ENCODE peak calls at places on chromosomes 11 and 22, in nine cellular contexts. One of them, this sample, is unnamed.

GRCh38 chr11:26949846-26950245 is 44.1 kb upstream of the FIBIN start:
- DNase-seq in cardiac fibroblast: peak; percentile 72
- DNase-seq in stimulated activated CD8-positive, alpha-beta memory T cell treated with anti-CD3 and anti-CD28 coated beads, Interleukin-7, amount 100 ng/mL, for 1 hour: no peak
- DNase-seq in iris pigment epithelial cell: peak; percentile 80
- DNase-seq in transverse colon: no peak
- DNase-seq in tibial artery: no peak
- DNase-seq in OCI-LY7: no peak
- DNase-seq in NCI-H2029 treated with DMSO at 0.1 percent for 48 hours: no peak
- DNase-seq in activated effector memory CD4-positive, alpha-beta T cell treated with anti-CD3 and anti-CD28 coated beads, Interleukin-2, amount 50 U/mL, for 16 hours: no peak
- DNase-seq in this sample: peak; percentile 58

GRCh38 chr22:33887173-33887572 is 33.1 kb downstream of the LARGE1 start:
- DNase-seq in cardiac fibroblast: no peak
- DNase-seq in activated effector memory CD4-positive, alpha-beta T cell treated with anti-CD3 and anti-CD28 coated beads, Interleukin-2, amount 50 U/mL, for 16 hours: no peak
- DNase-seq in OCI-LY7: no peak
- DNase-seq in iris pigment epithelial cell: no peak
- DNase-seq in NCI-H2029 treated with DMSO at 0.1 percent for 48 hours: no peak
- DNase-seq in stimulated activated CD8-positive, alpha-beta memory T cell treated with anti-CD3 and anti-CD28 coated beads, Interleukin-7, amount 100 ng/mL, for 1 hour: no peak
- DNase-seq in transverse colon: no peak
- DNase-seq in tibial artery: no peak
- DNase-seq in this sample: no peak

GRCh38 chr11:7703785-7704184 is 2.5 kb downstream of the OVCH2 start:
- DNase-seq in tibial artery: no peak
- DNase-seq in transverse colon: no peak
- DNase-seq in NCI-H2029 treated with DMSO at 0.1 percent for 48 hours: no peak
- DNase-seq in stimulated activated CD8-positive, alpha-beta memory T cell treated with anti-CD3 and anti-CD28 coated beads, Interleukin-7, amount 100 ng/mL, for 1 hour: no peak
- DNase-seq in cardiac fibroblast: no peak
- DNase-seq in iris pigment epithelial cell: no peak
- DNase-seq in OCI-LY7: no peak
- DNase-seq in activated effector memory CD4-positive, alpha-beta T cell treated with anti-CD3 and anti-CD28 coated beads, Interleukin-2, amount 50 U/mL, for 16 hours: no peak
- DNase-seq in this sample: no peak

GRCh38 chr11:837990-838307 is 4.4 kb downstream of the POLR2L start:
- DNase-seq in transverse colon: no peak
- DNase-seq in activated effector memory CD4-positive, alpha-beta T cell treated with anti-CD3 and anti-CD28 coated beads, Interleukin-2, amount 50 U/mL, for 16 hours: no peak
- DNase-seq in OCI-LY7: no peak
- DNase-seq in iris pigment epithelial cell: no peak
- DNase-seq in tibial artery: no peak
- DNase-seq in stimulated activated CD8-positive, alpha-beta memory T cell treated with anti-CD3 and anti-CD28 coated beads, Interleukin-7, amount 100 ng/mL, for 1 hour: no peak
- DNase-seq in cardiac fibroblast: no peak
- DNase-seq in NCI-H2029 treated with DMSO at 0.1 percent for 48 hours: no peak
- DNase-seq in this sample: no peak

GRCh38 chr11:121968638-121969037 is 147.4 kb downstream of the BLID start:
- DNase-seq in NCI-H2029 treated with DMSO at 0.1 percent for 48 hours: no peak
- DNase-seq in stimulated activated CD8-positive, alpha-beta memory T cell treated with anti-CD3 and anti-CD28 coated beads, Interleukin-7, amount 100 ng/mL, for 1 hour: no peak
- DNase-seq in activated effector memory CD4-positive, alpha-beta T cell treated with anti-CD3 and anti-CD28 coated beads, Interleukin-2, amount 50 U/mL, for 16 hours: no peak
- DNase-seq in OCI-LY7: no peak
- DNase-seq in tibial artery: no peak
- DNase-seq in iris pigment epithelial cell: peak; percentile 25
- DNase-seq in cardiac fibroblast: no peak
- DNase-seq in transverse colon: no peak
- DNase-seq in this sample: no peak

GRCh38 chr11:62555464-62556092 is 9.0 kb upstream of the AHNAK start:
- DNase-seq in tibial artery: peak; percentile 63
- DNase-seq in transverse colon: peak; percentile 74
- DNase-seq in cardiac fibroblast: peak; percentile 35
- DNase-seq in OCI-LY7: peak; percentile 52
- DNase-seq in iris pigment epithelial cell: peak; percentile 48
- DNase-seq in activated effector memory CD4-positive, alpha-beta T cell treated with anti-CD3 and anti-CD28 coated beads, Interleukin-2, amount 50 U/mL, for 16 hours: peak; percentile 87
- DNase-seq in stimulated activated CD8-positive, alpha-beta memory T cell treated with anti-CD3 and anti-CD28 coated beads, Interleukin-7, amount 100 ng/mL, for 1 hour: no peak
- DNase-seq in NCI-H2029 treated with DMSO at 0.1 percent for 48 hours: no peak
- DNase-seq in this sample: peak; percentile 30

GRCh38 chr11:121250843-121251242 is 41.7 kb upstream of the SC5D start:
- DNase-seq in stimulated activated CD8-positive, alpha-beta memory T cell treated with anti-CD3 and anti-CD28 coated beads, Interleukin-7, amount 100 ng/mL, for 1 hour: no peak
- DNase-seq in iris pigment epithelial cell: peak; percentile 30
- DNase-seq in NCI-H2029 treated with DMSO at 0.1 percent for 48 hours: no peak
- DNase-seq in activated effector memory CD4-positive, alpha-beta T cell treated with anti-CD3 and anti-CD28 coated beads, Interleukin-2, amount 50 U/mL, for 16 hours: no peak
- DNase-seq in OCI-LY7: no peak
- DNase-seq in transverse colon: no peak
- DNase-seq in cardiac fibroblast: no peak
- DNase-seq in tibial artery: no peak
- DNase-seq in this sample: no peak

GRCh38 chr11:35550374-35551036 is 25.1 kb upstream of the PAMR1 start:
- DNase-seq in OCI-LY7: no peak
- DNase-seq in transverse colon: no peak
- DNase-seq in stimulated activated CD8-positive, alpha-beta memory T cell treated with anti-CD3 and anti-CD28 coated beads, Interleukin-7, amount 100 ng/mL, for 1 hour: no peak
- DNase-seq in cardiac fibroblast: peak; percentile 39
- DNase-seq in tibial artery: no peak
- DNase-seq in activated effector memory CD4-positive, alpha-beta T cell treated with anti-CD3 and anti-CD28 coated beads, Interleukin-2, amount 50 U/mL, for 16 hours: no peak
- DNase-seq in NCI-H2029 treated with DMSO at 0.1 percent for 48 hours: no peak
- DNase-seq in iris pigment epithelial cell: peak; percentile 67
- DNase-seq in this sample: peak; percentile 55

GRCh38 chr11:123559418-123559817 is 95.0 kb downstream of the SCN3B start:
- DNase-seq in transverse colon: no peak
- DNase-seq in stimulated activated CD8-positive, alpha-beta memory T cell treated with anti-CD3 and anti-CD28 coated beads, Interleukin-7, amount 100 ng/mL, for 1 hour: no peak
- DNase-seq in NCI-H2029 treated with DMSO at 0.1 percent for 48 hours: no peak
- DNase-seq in tibial artery: no peak
- DNase-seq in activated effector memory CD4-positive, alpha-beta T cell treated with anti-CD3 and anti-CD28 coated beads, Interleukin-2, amount 50 U/mL, for 16 hours: no peak
- DNase-seq in iris pigment epithelial cell: peak; percentile 45
- DNase-seq in OCI-LY7: no peak
- DNase-seq in cardiac fibroblast: peak; percentile 31
- DNase-seq in this sample: peak; percentile 36

GRCh38 chr11:86230196-86230813 is 14.2 kb upstream of the EED start:
- DNase-seq in stimulated activated CD8-positive, alpha-beta memory T cell treated with anti-CD3 and anti-CD28 coated beads, Interleukin-7, amount 100 ng/mL, for 1 hour: no peak
- DNase-seq in OCI-LY7: no peak
- DNase-seq in activated effector memory CD4-positive, alpha-beta T cell treated with anti-CD3 and anti-CD28 coated beads, Interleukin-2, amount 50 U/mL, for 16 hours: no peak
- DNase-seq in tibial artery: no peak
- DNase-seq in transverse colon: no peak
- DNase-seq in NCI-H2029 treated with DMSO at 0.1 percent for 48 hours: no peak
- DNase-seq in cardiac fibroblast: peak; percentile 19
- DNase-seq in iris pigment epithelial cell: no peak
- DNase-seq in this sample: no peak

GRCh38 chr11:13972958-13973357 is 10.4 kb downstream of the SPON1 start:
- DNase-seq in stimulated activated CD8-positive, alpha-beta memory T cell treated with anti-CD3 and anti-CD28 coated beads, Interleukin-7, amount 100 ng/mL, for 1 hour: no peak
- DNase-seq in cardiac fibroblast: no peak
- DNase-seq in iris pigment epithelial cell: no peak
- DNase-seq in NCI-H2029 treated with DMSO at 0.1 percent for 48 hours: no peak
- DNase-seq in activated effector memory CD4-positive, alpha-beta T cell treated with anti-CD3 and anti-CD28 coated beads, Interleukin-2, amount 50 U/mL, for 16 hours: no peak
- DNase-seq in tibial artery: no peak
- DNase-seq in OCI-LY7: no peak
- DNase-seq in transverse colon: no peak
- DNase-seq in this sample: no peak

GRCh38 chr22:24518228-24518627 is 23.1 kb downstream of the UPB1 start:
- DNase-seq in NCI-H2029 treated with DMSO at 0.1 percent for 48 hours: no peak
- DNase-seq in activated effector memory CD4-positive, alpha-beta T cell treated with anti-CD3 and anti-CD28 coated beads, Interleukin-2, amount 50 U/mL, for 16 hours: no peak
- DNase-seq in iris pigment epithelial cell: no peak
- DNase-seq in stimulated activated CD8-positive, alpha-beta memory T cell treated with anti-CD3 and anti-CD28 coated beads, Interleukin-7, amount 100 ng/mL, for 1 hour: no peak
- DNase-seq in tibial artery: no peak
- DNase-seq in transverse colon: no peak
- DNase-seq in cardiac fibroblast: no peak
- DNase-seq in OCI-LY7: no peak
- DNase-seq in this sample: no peak

GRCh38 chr11:126561327-126561893 is 205.9 kb downstream of the ST3GAL4 start:
- DNase-seq in tibial artery: no peak
- DNase-seq in NCI-H2029 treated with DMSO at 0.1 percent for 48 hours: no peak
- DNase-seq in cardiac fibroblast: peak; percentile 64
- DNase-seq in activated effector memory CD4-positive, alpha-beta T cell treated with anti-CD3 and anti-CD28 coated beads, Interleukin-2, amount 50 U/mL, for 16 hours: no peak
- DNase-seq in stimulated activated CD8-positive, alpha-beta memory T cell treated with anti-CD3 and anti-CD28 coated beads, Interleukin-7, amount 100 ng/mL, for 1 hour: no peak
- DNase-seq in iris pigment epithelial cell: peak; percentile 59
- DNase-seq in transverse colon: no peak
- DNase-seq in OCI-LY7: peak; percentile 48
- DNase-seq in this sample: peak; percentile 69

GRCh38 chr11:70826541-70826943 is 425.8 kb downstream of the SHANK2 start:
- DNase-seq in NCI-H2029 treated with DMSO at 0.1 percent for 48 hours: peak; percentile 76
- DNase-seq in activated effector memory CD4-positive, alpha-beta T cell treated with anti-CD3 and anti-CD28 coated beads, Interleukin-2, amount 50 U/mL, for 16 hours: no peak
- DNase-seq in transverse colon: no peak
- DNase-seq in OCI-LY7: no peak
- DNase-seq in tibial artery: no peak
- DNase-seq in iris pigment epithelial cell: no peak
- DNase-seq in cardiac fibroblast: no peak
- DNase-seq in stimulated activated CD8-positive, alpha-beta memory T cell treated with anti-CD3 and anti-CD28 coated beads, Interleukin-7, amount 100 ng/mL, for 1 hour: no peak
- DNase-seq in this sample: no peak

GRCh38 chr22:48838846-48839730 is 988.6 kb downstream of the BRD1 start:
- DNase-seq in OCI-LY7: peak; percentile 38
- DNase-seq in transverse colon: no peak
- DNase-seq in stimulated activated CD8-positive, alpha-beta memory T cell treated with anti-CD3 and anti-CD28 coated beads, Interleukin-7, amount 100 ng/mL, for 1 hour: no peak
- DNase-seq in iris pigment epithelial cell: no peak
- DNase-seq in activated effector memory CD4-positive, alpha-beta T cell treated with anti-CD3 and anti-CD28 coated beads, Interleukin-2, amount 50 U/mL, for 16 hours: peak; percentile 58
- DNase-seq in cardiac fibroblast: no peak
- DNase-seq in NCI-H2029 treated with DMSO at 0.1 percent for 48 hours: no peak
- DNase-seq in tibial artery: no peak
- DNase-seq in this sample: no peak

GRCh38 chr22:41943661-41944209 is 3.2 kb downstream of the CENPM start:
- DNase-seq in NCI-H2029 treated with DMSO at 0.1 percent for 48 hours: no peak
- DNase-seq in OCI-LY7: no peak
- DNase-seq in tibial artery: no peak
- DNase-seq in stimulated activated CD8-positive, alpha-beta memory T cell treated with anti-CD3 and anti-CD28 coated beads, Interleukin-7, amount 100 ng/mL, for 1 hour: no peak
- DNase-seq in transverse colon: peak; percentile 69
- DNase-seq in activated effector memory CD4-positive, alpha-beta T cell treated with anti-CD3 and anti-CD28 coated beads, Interleukin-2, amount 50 U/mL, for 16 hours: no peak
- DNase-seq in cardiac fibroblast: peak; percentile 44
- DNase-seq in iris pigment epithelial cell: peak; percentile 28
- DNase-seq in this sample: peak; percentile 39

GRCh38 chr11:122317337-122317736 is 201.3 kb upstream of the BLID start:
- DNase-seq in stimulated activated CD8-positive, alpha-beta memory T cell treated with anti-CD3 and anti-CD28 coated beads, Interleukin-7, amount 100 ng/mL, for 1 hour: no peak
- DNase-seq in OCI-LY7: no peak
- DNase-seq in transverse colon: no peak
- DNase-seq in cardiac fibroblast: no peak
- DNase-seq in activated effector memory CD4-positive, alpha-beta T cell treated with anti-CD3 and anti-CD28 coated beads, Interleukin-2, amount 50 U/mL, for 16 hours: no peak
- DNase-seq in tibial artery: no peak
- DNase-seq in iris pigment epithelial cell: peak; percentile 28
- DNase-seq in NCI-H2029 treated with DMSO at 0.1 percent for 48 hours: no peak
- DNase-seq in this sample: peak; percentile 87

GRCh38 chr22:30427871-30428270 is 2.3 kb downstream of the MTFP1 start:
- DNase-seq in iris pigment epithelial cell: peak; percentile 11
- DNase-seq in NCI-H2029 treated with DMSO at 0.1 percent for 48 hours: no peak
- DNase-seq in stimulated activated CD8-positive, alpha-beta memory T cell treated with anti-CD3 and anti-CD28 coated beads, Interleukin-7, amount 100 ng/mL, for 1 hour: no peak
- DNase-seq in transverse colon: no peak
- DNase-seq in activated effector memory CD4-positive, alpha-beta T cell treated with anti-CD3 and anti-CD28 coated beads, Interleukin-2, amount 50 U/mL, for 16 hours: no peak
- DNase-seq in OCI-LY7: peak; percentile 37
- DNase-seq in cardiac fibroblast: peak; percentile 7
- DNase-seq in tibial artery: no peak
- DNase-seq in this sample: no peak

GRCh38 chr11:62976109-62976508 is 8.7 kb downstream of the SLC22A6 start:
- DNase-seq in activated effector memory CD4-positive, alpha-beta T cell treated with anti-CD3 and anti-CD28 coated beads, Interleukin-2, amount 50 U/mL, for 16 hours: no peak
- DNase-seq in transverse colon: no peak
- DNase-seq in tibial artery: no peak
- DNase-seq in iris pigment epithelial cell: no peak
- DNase-seq in NCI-H2029 treated with DMSO at 0.1 percent for 48 hours: no peak
- DNase-seq in OCI-LY7: peak; percentile 9
- DNase-seq in cardiac fibroblast: no peak
- DNase-seq in stimulated activated CD8-positive, alpha-beta memory T cell treated with anti-CD3 and anti-CD28 coated beads, Interleukin-7, amount 100 ng/mL, for 1 hour: no peak
- DNase-seq in this sample: no peak

GRCh38 chr11:69640995-69641581 is at the start of gene CCND1:
- DNase-seq in NCI-H2029 treated with DMSO at 0.1 percent for 48 hours: no peak
- DNase-seq in iris pigment epithelial cell: peak; percentile 92
- DNase-seq in transverse colon: peak; percentile 85
- DNase-seq in activated effector memory CD4-positive, alpha-beta T cell treated with anti-CD3 and anti-CD28 coated beads, Interleukin-2, amount 50 U/mL, for 16 hours: peak; percentile 76
- DNase-seq in tibial artery: peak; percentile 67
- DNase-seq in OCI-LY7: peak; percentile 13
- DNase-seq in stimulated activated CD8-positive, alpha-beta memory T cell treated with anti-CD3 and anti-CD28 coated beads, Interleukin-7, amount 100 ng/mL, for 1 hour: no peak
- DNase-seq in cardiac fibroblast: peak; percentile 95
- DNase-seq in this sample: peak; percentile 94

GRCh38 chr22:42188808-42189447 is 58.3 kb upstream of the CYP2D6 start:
- DNase-seq in activated effector memory CD4-positive, alpha-beta T cell treated with anti-CD3 and anti-CD28 coated beads, Interleukin-2, amount 50 U/mL, for 16 hours: no peak
- DNase-seq in NCI-H2029 treated with DMSO at 0.1 percent for 48 hours: no peak
- DNase-seq in transverse colon: peak; percentile 21
- DNase-seq in tibial artery: no peak
- DNase-seq in OCI-LY7: no peak
- DNase-seq in stimulated activated CD8-positive, alpha-beta memory T cell treated with anti-CD3 and anti-CD28 coated beads, Interleukin-7, amount 100 ng/mL, for 1 hour: no peak
- DNase-seq in iris pigment epithelial cell: peak; percentile 65
- DNase-seq in cardiac fibroblast: peak; percentile 51
- DNase-seq in this sample: peak; percentile 55

This sample was measured in IMR-90.